ENCODE peak calls at places on chromosome 1, in ten cellular contexts. N, O, W, M, L, Y, C, J, K and R are unnamed samples.

GRCh38 chr1:156823210-156823790 is 6.7 kb upstream of the SH2D2A start:
- DNase-seq in N (no peak), O (peak; percentile 9), W (no peak), M (no peak), L (no peak), Y (no peak), C (no peak), J (no peak), K (no peak), R (no peak)

GRCh38 chr1:52296345-52296744 is 69.7 kb downstream of the CC2D1B start:
- DNase-seq in N (peak; percentile 32), O (no peak), W (no peak), M (peak; percentile 64), L (peak; percentile 3), Y (no peak), C (no peak), J (no peak), K (peak; percentile 35), R (peak; percentile 36)

GRCh38 chr1:226690460-226690982 is 48.6 kb downstream of the ITPKB start:
- DNase-seq in N (no peak), O (no peak), W (no peak), M (no peak), L (no peak), Y (no peak), C (no peak), J (no peak), K (no peak), R (no peak)

GRCh38 chr1:55245781-55246180 is 30.6 kb upstream of the USP24 start:
- DNase-seq in N (no peak), O (no peak), W (no peak), M (no peak), L (no peak), Y (no peak), C (no peak), J (no peak), K (no peak), R (no peak)

GRCh38 chr1:99533909-99534907 is 111.7 kb upstream of the PALMD start:
- DNase-seq in N (no peak), O (no peak), W (no peak), M (peak; percentile 9), L (no peak), Y (no peak), C (no peak), J (no peak), K (no peak), R (no peak)

GRCh38 chr1:165397945-165398344 is 41.4 kb upstream of the LMX1A start:
- DNase-seq in N (peak; percentile 62), O (no peak), W (no peak), M (peak; percentile 75), L (no peak), Y (no peak), C (no peak), J (no peak), K (no peak), R (no peak)

GRCh38 chr1:206925116-206925736 is 3.5 kb upstream of the FCMR start:
- DNase-seq in N (no peak), O (peak; percentile 82), W (peak; percentile 25), M (peak; percentile 73), L (peak; percentile 72), Y (no peak), C (no peak), J (no peak), K (no peak), R (peak; percentile 48)

GRCh38 chr1:9439074-9439761 is 100.0 kb upstream of the SLC25A33 start:
- DNase-seq in N (no peak), O (no peak), W (no peak), M (no peak), L (no peak), Y (no peak), C (no peak), J (no peak), K (no peak), R (no peak)

GRCh38 chr1:150960646-150961045 is 14.0 kb downstream of the CERS2 start:
- DNase-seq in N (no peak), O (no peak), W (no peak), M (no peak), L (no peak), Y (no peak), C (no peak), J (no peak), K (no peak), R (no peak)

GRCh38 chr1:202210370-202210769 is 16.8 kb downstream of the LGR6 start:
- DNase-seq in N (peak; percentile 13), O (no peak), W (no peak), M (peak; percentile 50), L (no peak), Y (no peak), C (no peak), J (no peak), K (no peak), R (no peak)

GRCh38 chr1:51898090-51898734 is 19.7 kb upstream of the NRDC start:
- DNase-seq in N (no peak), O (no peak), W (no peak), M (no peak), L (no peak), Y (no peak), C (no peak), J (peak; percentile 95), K (no peak), R (peak; percentile 9)